ENCODE peak calls at places on chromosome 20, in ten cellular contexts. L is activated T-cell treated with anti-CD3 and anti-CD28 coated beads, Interleukin-2, amount 50 U/mL, for 24 hours; T is putamen; K is HEK293T; O is AG10803; B is neural progenitor cell; H is T1000; Y is NCI-H187 treated with DMSO at 0.1 percent for 48 hours; Z is OCI-M1; D is brain microvascular endothelial cell. J is an unnamed sample.

GRCh38 chr20:63518946-63519764 is 1.4 kb upstream of the PPDPF start:
- DNase-seq in L (peak), T (no peak), K (no peak), O (no peak), B (no peak), H (no peak), Y (no peak), Z (no peak), D (no peak), J (no peak)

GRCh38 chr20:63406617-63407245 is 45.6 kb upstream of the CHRNA4 start:
- DNase-seq in L (no peak), T (no peak), K (no peak), O (no peak), B (no peak), H (no peak), Y (no peak), Z (no peak), D (no peak), J (no peak)

GRCh38 chr20:10925767-10926166 is 252.0 kb upstream of the JAG1 start:
- DNase-seq in L (no peak), T (no peak), K (no peak), O (no peak), B (no peak), H (no peak), Y (no peak), Z (no peak), D (peak), J (no peak)

GRCh38 chr20:57661201-57662027 is 41.2 kb upstream of the ZBP1 start:
- DNase-seq in L (peak), T (no peak), K (no peak), O (no peak), B (no peak), H (no peak), Y (no peak), Z (no peak), D (no peak), J (no peak)

GRCh38 chr20:54794110-54794509 is 318.7 kb downstream of the DOK5 start:
- DNase-seq in L (no peak), T (no peak), K (no peak), O (no peak), B (no peak), H (no peak), Y (no peak), Z (no peak), D (no peak), J (no peak)

GRCh38 chr20:64077094-64077493 is 2.2 kb downstream of the RGS19 start:
- DNase-seq in L (peak), T (no peak), K (no peak), O (no peak), B (no peak), H (no peak), Y (no peak), Z (no peak), D (no peak), J (no peak)

GRCh38 chr20:19528286-19529030 is 229.6 kb upstream of the RIN2 start:
- DNase-seq in L (no peak), T (no peak), K (no peak), O (no peak), B (no peak), H (no peak), Y (no peak), Z (no peak), D (no peak), J (no peak)

GRCh38 chr20:51400051-51400926 is 142.2 kb downstream of the NFATC2 start:
- DNase-seq in L (peak), T (no peak), K (no peak), O (no peak), B (no peak), H (no peak), Y (no peak), Z (no peak), D (no peak), J (peak)

GRCh38 chr20:58630063-58630462 is 21.0 kb upstream of the STX16 start:
- DNase-seq in L (no peak), T (no peak), K (no peak), O (peak), B (no peak), H (no peak), Y (no peak), Z (no peak), D (peak), J (no peak)

GRCh38 chr20:63070301-63070625 is 63.5 kb upstream of the BHLHE23 start:
- DNase-seq in L (no peak), T (no peak), K (no peak), O (no peak), B (no peak), H (no peak), Y (no peak), Z (no peak), D (no peak), J (no peak)

GRCh38 chr20:3828798-3829197 is 8.5 kb downstream of the AP5S1 start:
- DNase-seq in L (no peak), T (no peak), K (no peak), O (peak), B (no peak), H (no peak), Y (no peak), Z (no peak), D (no peak), J (no peak)

GRCh38 chr20:50133041-50133440 is 20.1 kb upstream of the UBE2V1 start:
- DNase-seq in L (no peak), T (no peak), K (no peak), O (no peak), B (no peak), H (no peak), Y (no peak), Z (no peak), D (no peak), J (no peak)

GRCh38 chr20:2114990-2115681 is 13.5 kb downstream of the STK35 start:
- DNase-seq in L (no peak), T (no peak), K (no peak), O (peak), B (no peak), H (no peak), Y (no peak), Z (no peak), D (no peak), J (no peak)

GRCh38 chr20:21490105-21490504 is 23.8 kb downstream of the NKX2-2 start:
- DNase-seq in L (no peak), T (no peak), K (no peak), O (peak), B (no peak), H (no peak), Y (no peak), Z (no peak), D (peak), J (peak)

GRCh38 chr20:48959902-48960550 is 38.5 kb downstream of the ARFGEF2 start:
- DNase-seq in L (no peak), T (no peak), K (no peak), O (no peak), B (no peak), H (no peak), Y (no peak), Z (no peak), D (no peak), J (no peak)

GRCh38 chr20:19742974-19743649 is 14.9 kb upstream of the RIN2 start:
- DNase-seq in L (no peak), T (no peak), K (no peak), O (peak), B (no peak), H (no peak), Y (no peak), Z (peak), D (no peak), J (no peak)

GRCh38 chr20:56400001-56400640 is 7.7 kb downstream of the CSTF1 start:
- DNase-seq in L (no peak), T (peak), K (peak), O (peak), B (peak), H (no peak), Y (no peak), Z (peak), D (peak), J (peak)

J was measured in SK-MEL-5.